ENCODE peak calls at places on chromosome 1, in seven cellular contexts. One of them, this sample, is unnamed.

GRCh38 chr1:109818351-109819325 is 54.9 kb upstream of the EPS8L3 start:
- DNase-seq in AG04449: no peak
- DNase-seq in endothelial cell: no peak
- DNase-seq in psoas muscle: no peak
- DNase-seq in fibroblast of pulmonary artery: no peak
- DNase-seq in upper lobe of left lung: no peak
- DNase-seq in hepatocyte: no peak
- DNase-seq in this sample: no peak

GRCh38 chr1:203996126-203996525 is 76.8 kb upstream of the SOX13 start:
- DNase-seq in AG04449: no peak
- DNase-seq in endothelial cell: no peak
- DNase-seq in psoas muscle: peak; percentile 64
- DNase-seq in fibroblast of pulmonary artery: peak; percentile 22
- DNase-seq in upper lobe of left lung: no peak
- DNase-seq in hepatocyte: no peak
- DNase-seq in this sample: no peak

GRCh38 chr1:200372095-200372884 is 37.5 kb downstream of the ZNF281 start:
- DNase-seq in AG04449: peak; percentile 79
- DNase-seq in endothelial cell: no peak
- DNase-seq in psoas muscle: no peak
- DNase-seq in fibroblast of pulmonary artery: peak; percentile 71
- DNase-seq in upper lobe of left lung: peak; percentile 67
- DNase-seq in hepatocyte: peak; percentile 39
- DNase-seq in this sample: no peak

GRCh38 chr1:145927916-145928647 is 798 bp upstream of the RBM8A start:
- DNase-seq in AG04449: no peak
- DNase-seq in endothelial cell: no peak
- DNase-seq in psoas muscle: no peak
- DNase-seq in fibroblast of pulmonary artery: no peak
- DNase-seq in upper lobe of left lung: no peak
- DNase-seq in hepatocyte: no peak
- DNase-seq in this sample: no peak

GRCh38 chr1:206551985-206552325 is 44.6 kb downstream of the RASSF5 start:
- DNase-seq in AG04449: no peak
- DNase-seq in endothelial cell: no peak
- DNase-seq in psoas muscle: no peak
- DNase-seq in fibroblast of pulmonary artery: no peak
- DNase-seq in upper lobe of left lung: no peak
- DNase-seq in hepatocyte: no peak
- DNase-seq in this sample: no peak

GRCh38 chr1:12597792-12598191 is 20.2 kb downstream of the DHRS3 start:
- DNase-seq in AG04449: no peak
- DNase-seq in endothelial cell: no peak
- DNase-seq in psoas muscle: no peak
- DNase-seq in fibroblast of pulmonary artery: no peak
- DNase-seq in upper lobe of left lung: peak; percentile 58
- DNase-seq in hepatocyte: no peak
- DNase-seq in this sample: no peak

GRCh38 chr1:67780637-67781036 is 52.6 kb downstream of the GNG12 start:
- DNase-seq in AG04449: no peak
- DNase-seq in endothelial cell: no peak
- DNase-seq in psoas muscle: peak; percentile 56
- DNase-seq in fibroblast of pulmonary artery: no peak
- DNase-seq in upper lobe of left lung: no peak
- DNase-seq in hepatocyte: no peak
- DNase-seq in this sample: no peak

GRCh38 chr1:36285450-36286101 is 20.6 kb upstream of the SH3D21 start:
- DNase-seq in AG04449: peak; percentile 69
- DNase-seq in endothelial cell: peak; percentile 59
- DNase-seq in psoas muscle: no peak
- DNase-seq in fibroblast of pulmonary artery: peak; percentile 95
- DNase-seq in upper lobe of left lung: peak; percentile 71
- DNase-seq in hepatocyte: peak; percentile 90
- DNase-seq in this sample: peak; percentile 29

GRCh38 chr1:72063364-72063763 is 219.0 kb downstream of the NEGR1 start:
- DNase-seq in AG04449: no peak
- DNase-seq in endothelial cell: no peak
- DNase-seq in psoas muscle: no peak
- DNase-seq in fibroblast of pulmonary artery: no peak
- DNase-seq in upper lobe of left lung: no peak
- DNase-seq in hepatocyte: no peak
- DNase-seq in this sample: no peak

GRCh38 chr1:204617256-204618147 is 68.0 kb downstream of the LRRN2 start:
- DNase-seq in AG04449: no peak
- DNase-seq in endothelial cell: no peak
- DNase-seq in psoas muscle: no peak
- DNase-seq in fibroblast of pulmonary artery: no peak
- DNase-seq in upper lobe of left lung: no peak
- DNase-seq in hepatocyte: no peak
- DNase-seq in this sample: no peak

GRCh38 chr1:150981805-150982712 is at the start of gene ANXA9:
- DNase-seq in AG04449: no peak
- DNase-seq in endothelial cell: no peak
- DNase-seq in psoas muscle: no peak
- DNase-seq in fibroblast of pulmonary artery: peak; percentile 39
- DNase-seq in upper lobe of left lung: peak; percentile 57
- DNase-seq in hepatocyte: peak; percentile 76
- DNase-seq in this sample: no peak

GRCh38 chr1:207923561-207923960 is 12.6 kb upstream of the CD34 start:
- DNase-seq in AG04449: no peak
- DNase-seq in endothelial cell: peak; percentile 76
- DNase-seq in psoas muscle: no peak
- DNase-seq in fibroblast of pulmonary artery: no peak
- DNase-seq in upper lobe of left lung: no peak
- DNase-seq in hepatocyte: no peak
- DNase-seq in this sample: no peak

GRCh38 chr1:116448785-116449385 is 75.8 kb downstream of the ATP1A1 start:
- DNase-seq in AG04449: no peak
- DNase-seq in endothelial cell: no peak
- DNase-seq in psoas muscle: no peak
- DNase-seq in fibroblast of pulmonary artery: peak; percentile 45
- DNase-seq in upper lobe of left lung: no peak
- DNase-seq in hepatocyte: peak; percentile 38
- DNase-seq in this sample: no peak

GRCh38 chr1:32151319-32151787 is 28.1 kb upstream of the TXLNA start:
- DNase-seq in AG04449: peak; percentile 65
- DNase-seq in endothelial cell: no peak
- DNase-seq in psoas muscle: no peak
- DNase-seq in fibroblast of pulmonary artery: peak; percentile 60
- DNase-seq in upper lobe of left lung: no peak
- DNase-seq in hepatocyte: peak; percentile 40
- DNase-seq in this sample: no peak

GRCh38 chr1:247406014-247406656 is 9.8 kb upstream of the NLRP3 start:
- DNase-seq in AG04449: no peak
- DNase-seq in endothelial cell: no peak
- DNase-seq in psoas muscle: no peak
- DNase-seq in fibroblast of pulmonary artery: no peak
- DNase-seq in upper lobe of left lung: no peak
- DNase-seq in hepatocyte: no peak
- DNase-seq in this sample: no peak

GRCh38 chr1:247402099-247402706 is 13.8 kb upstream of the NLRP3 start:
- DNase-seq in AG04449: no peak
- DNase-seq in endothelial cell: no peak
- DNase-seq in psoas muscle: no peak
- DNase-seq in fibroblast of pulmonary artery: no peak
- DNase-seq in upper lobe of left lung: peak; percentile 58
- DNase-seq in hepatocyte: no peak
- DNase-seq in this sample: no peak

GRCh38 chr1:247401310-247402098 is 14.5 kb upstream of the NLRP3 start:
- DNase-seq in AG04449: no peak
- DNase-seq in endothelial cell: no peak
- DNase-seq in psoas muscle: no peak
- DNase-seq in fibroblast of pulmonary artery: no peak
- DNase-seq in upper lobe of left lung: peak; percentile 46
- DNase-seq in hepatocyte: no peak
- DNase-seq in this sample: no peak

DNA sequence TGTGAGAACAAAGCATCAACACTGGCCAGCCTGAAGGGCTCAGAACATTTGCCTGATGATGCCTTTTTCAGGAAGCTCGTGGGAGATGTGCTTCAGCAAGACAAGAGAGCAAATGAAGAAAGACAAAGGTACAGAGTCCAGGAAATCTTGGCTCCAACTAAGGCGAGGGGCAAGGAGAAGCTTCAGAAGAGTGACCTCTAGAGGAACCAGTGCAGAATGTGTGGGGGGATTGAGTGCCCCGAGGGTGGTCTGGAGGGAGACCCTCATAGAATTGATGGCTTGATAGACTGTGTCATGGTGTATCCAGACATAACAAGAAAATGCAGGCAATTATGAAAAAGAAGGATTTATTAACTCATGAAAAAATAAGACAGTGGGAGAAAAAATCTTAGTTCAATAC is 15.3 kb upstream of the NLRP3 start:
- DNase-seq in AG04449: no peak
- DNase-seq in endothelial cell: no peak
- DNase-seq in psoas muscle: no peak
- DNase-seq in fibroblast of pulmonary artery: no peak
- DNase-seq in upper lobe of left lung: no peak
- DNase-seq in hepatocyte: no peak
- DNase-seq in this sample: no peak
- TF ChIP-seq CTCF in AG04449: no peak
- TF ChIP-seq CTCF in endothelial cell: no peak
- TF ChIP-seq CTCF in psoas muscle: no peak
- TF ChIP-seq CTCF in fibroblast of pulmonary artery: no peak
- TF ChIP-seq CTCF in upper lobe of left lung: no peak
- TF ChIP-seq CTCF in hepatocyte: no peak
- TF ChIP-seq CTCF in this sample: no peak

DNA sequence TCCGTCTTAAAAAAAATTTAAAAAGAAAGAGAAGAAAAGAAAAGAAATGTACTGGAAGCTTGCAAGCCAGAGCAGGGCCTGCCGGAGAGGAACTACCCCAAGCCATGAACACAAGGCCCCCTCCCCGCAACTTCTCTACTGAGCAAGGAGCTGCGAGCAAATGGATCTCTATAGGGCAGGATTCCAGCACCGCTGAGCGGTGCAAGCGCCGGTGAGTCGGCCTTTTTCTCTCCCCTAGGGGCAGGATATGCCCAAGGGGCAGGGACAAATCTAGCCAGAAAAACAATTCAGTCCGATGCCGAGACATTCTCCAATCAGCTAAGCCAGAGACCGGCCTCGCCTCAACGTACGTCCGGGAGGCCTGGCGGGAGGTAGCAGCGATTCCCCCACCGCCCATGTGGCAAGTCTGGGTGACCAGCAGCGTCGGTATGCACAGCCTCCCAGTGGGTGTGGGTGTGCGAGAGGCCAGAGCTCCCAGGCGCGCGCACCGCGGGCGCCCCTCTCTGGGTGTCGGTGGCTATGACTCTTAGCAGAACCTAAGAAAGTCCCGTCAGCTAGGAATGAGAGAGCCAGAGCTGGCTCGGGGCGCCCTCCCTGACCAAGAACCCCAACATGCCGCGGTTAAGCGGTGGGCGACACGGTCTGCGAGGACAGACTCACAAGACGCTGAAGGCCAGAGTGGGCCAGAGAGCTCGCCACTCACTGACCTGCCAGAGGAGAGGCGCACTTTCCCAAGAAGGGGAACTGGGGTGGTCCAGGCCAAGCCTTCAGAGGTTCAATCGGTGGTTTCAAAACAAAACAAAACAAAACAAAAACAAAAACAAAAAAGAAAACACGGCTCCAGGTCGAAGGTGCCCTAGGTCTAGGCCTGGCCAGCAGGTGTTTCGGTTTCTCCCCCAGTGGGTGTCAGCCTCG is 1.9 kb downstream of the CSMD2 start:
- DNase-seq in AG04449: peak; percentile 87
- DNase-seq in endothelial cell: peak; percentile 83
- DNase-seq in psoas muscle: peak; percentile 79
- DNase-seq in fibroblast of pulmonary artery: peak; percentile 53
- DNase-seq in upper lobe of left lung: peak; percentile 76
- DNase-seq in hepatocyte: peak; percentile 92
- DNase-seq in this sample: peak; percentile 77
- TF ChIP-seq CTCF in AG04449: peak; percentile 91
- TF ChIP-seq CTCF in endothelial cell: peak; percentile 60
- TF ChIP-seq CTCF in psoas muscle: peak; percentile 30
- TF ChIP-seq CTCF in fibroblast of pulmonary artery: peak; percentile 39
- TF ChIP-seq CTCF in upper lobe of left lung: no peak
- TF ChIP-seq CTCF in hepatocyte: peak; percentile 66
- TF ChIP-seq CTCF in this sample: peak; percentile 51

GRCh38 chr1:48450505-48450904 is 21.5 kb downstream of the SPATA6 start:
- DNase-seq in AG04449: no peak
- DNase-seq in endothelial cell: no peak
- DNase-seq in psoas muscle: no peak
- DNase-seq in fibroblast of pulmonary artery: peak; percentile 22
- DNase-seq in upper lobe of left lung: no peak
- DNase-seq in hepatocyte: no peak
- DNase-seq in this sample: no peak
- TF ChIP-seq CTCF in AG04449: no peak
- TF ChIP-seq CTCF in endothelial cell: no peak
- TF ChIP-seq CTCF in psoas muscle: peak; percentile 4
- TF ChIP-seq CTCF in fibroblast of pulmonary artery: peak; percentile 49
- TF ChIP-seq CTCF in upper lobe of left lung: no peak
- TF ChIP-seq CTCF in hepatocyte: peak; percentile 40
- TF ChIP-seq CTCF in this sample: no peak

GRCh38 chr1:42860339-42861013 is 14.1 kb downstream of the ZNF691 start:
- DNase-seq in AG04449: no peak
- DNase-seq in endothelial cell: no peak
- DNase-seq in psoas muscle: no peak
- DNase-seq in fibroblast of pulmonary artery: no peak
- DNase-seq in upper lobe of left lung: no peak
- DNase-seq in hepatocyte: no peak
- DNase-seq in this sample: no peak
- TF ChIP-seq CTCF in AG04449: no peak
- TF ChIP-seq CTCF in endothelial cell: peak; percentile 24
- TF ChIP-seq CTCF in psoas muscle: no peak
- TF ChIP-seq CTCF in fibroblast of pulmonary artery: peak; percentile 12
- TF ChIP-seq CTCF in upper lobe of left lung: no peak
- TF ChIP-seq CTCF in hepatocyte: no peak
- TF ChIP-seq CTCF in this sample: peak; percentile 31

DNA sequence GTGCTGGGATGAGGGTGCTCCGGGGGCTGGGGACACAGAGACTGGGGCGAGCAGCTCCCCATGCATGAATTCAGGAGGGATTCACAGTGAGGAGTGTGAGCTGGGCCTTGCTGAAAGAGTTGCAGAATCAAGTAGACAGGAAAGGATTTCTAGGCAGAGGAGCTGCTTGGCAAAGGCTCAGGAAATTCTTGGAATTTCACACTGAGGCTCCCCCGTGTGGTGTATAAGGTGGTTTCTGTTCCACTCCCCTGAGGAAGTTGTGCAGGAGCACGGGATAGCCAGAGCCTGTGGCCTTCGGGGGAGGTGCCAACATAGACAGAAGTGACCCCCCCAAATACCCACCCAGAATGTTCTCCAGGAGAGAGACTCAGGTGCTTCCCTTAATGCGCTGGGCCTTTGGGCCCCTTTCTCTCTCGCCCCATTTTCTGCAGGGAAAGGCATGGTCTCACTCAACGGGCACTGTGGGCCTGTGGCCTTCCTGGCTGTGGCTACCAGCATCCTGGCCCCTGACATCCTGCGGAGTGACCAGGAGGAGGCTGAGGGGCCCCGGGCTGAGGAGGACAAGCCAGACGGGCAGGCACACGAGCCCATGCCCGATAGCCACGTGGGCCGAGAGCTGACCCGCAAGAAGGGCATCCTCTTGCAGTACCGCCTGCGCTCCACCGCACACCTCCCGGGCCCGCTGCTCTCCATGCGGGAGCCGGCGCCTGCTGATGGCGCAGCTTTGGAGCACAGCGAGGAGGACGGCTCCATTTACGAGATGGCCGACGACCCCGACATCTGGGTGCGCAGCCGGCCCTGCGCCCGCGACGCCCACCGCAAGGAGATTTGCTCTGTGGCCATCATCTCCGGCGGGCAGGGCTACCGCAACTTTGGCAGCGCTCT is 58.5 kb upstream of the ACTL8 start:
- DNase-seq in AG04449: peak; percentile 38
- DNase-seq in endothelial cell: peak; percentile 68
- DNase-seq in psoas muscle: no peak
- DNase-seq in fibroblast of pulmonary artery: peak; percentile 88
- DNase-seq in upper lobe of left lung: no peak
- DNase-seq in hepatocyte: peak; percentile 62
- DNase-seq in this sample: no peak
- TF ChIP-seq CTCF in AG04449: peak; percentile 63
- TF ChIP-seq CTCF in endothelial cell: no peak
- TF ChIP-seq CTCF in psoas muscle: no peak
- TF ChIP-seq CTCF in fibroblast of pulmonary artery: peak; percentile 65
- TF ChIP-seq CTCF in upper lobe of left lung: no peak
- TF ChIP-seq CTCF in hepatocyte: peak; percentile 47
- TF ChIP-seq CTCF in this sample: no peak

This sample was measured in glutamatergic neuron.